ENCODE peak calls at places on chromosomes 2 and 18, in seven cellular contexts. I, L, Y, N, Q, A and J are unnamed samples.

GRCh38 chr18:3261393-3262233 is at the start of gene MYL12B:
- DNase-seq in I (peak), L (peak), Y (peak), N (peak), Q (peak), A (peak), J (peak)

GRCh38 chr18:6482198-6482977 is 67.7 kb upstream of the L3MBTL4 start:
- DNase-seq in I (no peak), L (peak), Y (no peak), N (peak), Q (peak), A (peak), J (no peak)

GRCh38 chr2:241314181-241314932 is 1.1 kb downstream of the HDLBP start:
- DNase-seq in I (no peak), L (no peak), Y (no peak), N (no peak), Q (peak), A (no peak), J (no peak)

GRCh38 chr2:121532894-121533293 is 2.2 kb downstream of the RNU4ATAC start:
- DNase-seq in I (no peak), L (no peak), Y (no peak), N (no peak), Q (no peak), A (no peak), J (no peak)

GRCh38 chr2:24877646-24878045 is 42.4 kb downstream of the ADCY3 start:
- DNase-seq in I (no peak), L (no peak), Y (no peak), N (no peak), Q (no peak), A (no peak), J (no peak)

GRCh38 chr2:239393401-239393940 is 7.3 kb downstream of the HDAC4 start:
- DNase-seq in I (no peak), L (no peak), Y (no peak), N (peak), Q (no peak), A (no peak), J (peak)

GRCh38 chr2:47687856-47688255 is 95.1 kb upstream of the MSH6 start:
- DNase-seq in I (no peak), L (no peak), Y (no peak), N (no peak), Q (no peak), A (no peak), J (no peak)

GRCh38 chr2:137938204-137938603 is 26.1 kb upstream of the HNMT start:
- DNase-seq in I (no peak), L (no peak), Y (no peak), N (no peak), Q (no peak), A (no peak), J (no peak)

GRCh38 chr18:37946324-37946723 is 380.7 kb upstream of the CELF4 start:
- DNase-seq in I (no peak), L (no peak), Y (no peak), N (no peak), Q (no peak), A (no peak), J (no peak)

GRCh38 chr2:96477458-96477857 is 27.7 kb downstream of the NEURL3 start:
- DNase-seq in I (no peak), L (no peak), Y (no peak), N (no peak), Q (no peak), A (no peak), J (no peak)

GRCh38 chr2:207423886-207424285 is 105.9 kb upstream of the CREB1 start:
- DNase-seq in I (no peak), L (no peak), Y (no peak), N (no peak), Q (peak), A (no peak), J (no peak)

GRCh38 chr18:35661483-35662146 is 80.1 kb downstream of the GALNT1 start:
- DNase-seq in I (no peak), L (no peak), Y (peak), N (no peak), Q (no peak), A (no peak), J (no peak)

GRCh38 chr2:99066602-99067001 is 74.9 kb upstream of the C2orf15 start:
- DNase-seq in I (no peak), L (no peak), Y (peak), N (no peak), Q (peak), A (no peak), J (no peak)

GRCh38 chr2:235059161-235059560 is 107.3 kb downstream of the SH3BP4 start:
- DNase-seq in I (no peak), L (no peak), Y (no peak), N (no peak), Q (no peak), A (no peak), J (no peak)

GRCh38 chr18:77022116-77022515 is 110.5 kb downstream of the MBP start:
- DNase-seq in I (no peak), L (no peak), Y (no peak), N (no peak), Q (no peak), A (no peak), J (no peak)

GRCh38 chr18:8496186-8496585 is 113.1 kb upstream of the RAB12 start:
- DNase-seq in I (no peak), L (no peak), Y (no peak), N (no peak), Q (no peak), A (no peak), J (no peak)

GRCh38 chr2:41737888-41738287 is 309.9 kb upstream of the PKDCC start:
- DNase-seq in I (no peak), L (no peak), Y (no peak), N (no peak), Q (no peak), A (no peak), J (no peak)

GRCh38 chr2:106944220-106944619 is 58.3 kb upstream of the ST6GAL2 start:
- DNase-seq in I (no peak), L (no peak), Y (no peak), N (no peak), Q (peak), A (no peak), J (no peak)

GRCh38 chr2:40101076-40101688 is 322.1 kb upstream of the THUMPD2 start:
- DNase-seq in I (no peak), L (no peak), Y (no peak), N (no peak), Q (peak), A (no peak), J (no peak)

GRCh38 chr2:72883356-72883962 is 3.7 kb upstream of the SPR start:
- DNase-seq in I (peak), L (no peak), Y (no peak), N (no peak), Q (no peak), A (no peak), J (no peak)

GRCh38 chr2:234983011-234983726 is 31.4 kb downstream of the SH3BP4 start:
- DNase-seq in I (no peak), L (no peak), Y (peak), N (no peak), Q (peak), A (no peak), J (no peak)

GRCh38 chr2:238475571-238475970 is 48.8 kb downstream of the ASB1 start:
- DNase-seq in I (no peak), L (no peak), Y (no peak), N (no peak), Q (no peak), A (no peak), J (no peak)

GRCh38 chr2:69291004-69291650 is 95.9 kb downstream of the GFPT1 start:
- DNase-seq in I (no peak), L (no peak), Y (no peak), N (no peak), Q (no peak), A (no peak), J (no peak)

GRCh38 chr2:20302019-20302418 is 48.6 kb downstream of the PUM2 start:
- DNase-seq in I (no peak), L (no peak), Y (no peak), N (no peak), Q (no peak), A (no peak), J (no peak)

GRCh38 chr2:8176837-8177236 is 505.0 kb upstream of the ID2 start:
- DNase-seq in I (no peak), L (no peak), Y (no peak), N (no peak), Q (no peak), A (no peak), J (no peak)

GRCh38 chr18:21599585-21600525 is 649 bp downstream of the ESCO1 start:
- DNase-seq in I (no peak), L (no peak), Y (peak), N (no peak), Q (peak), A (no peak), J (no peak)

GRCh38 chr2:54687595-54688152 is 35.8 kb upstream of the EML6 start:
- DNase-seq in I (no peak), L (no peak), Y (no peak), N (no peak), Q (no peak), A (no peak), J (no peak)

GRCh38 chr2:46364797-46365457 is 67.7 kb downstream of the EPAS1 start:
- DNase-seq in I (no peak), L (no peak), Y (peak), N (no peak), Q (peak), A (no peak), J (no peak)

GRCh38 chr18:13570856-13571495 is 155.4 kb downstream of the FAM210A start:
- DNase-seq in I (no peak), L (no peak), Y (no peak), N (no peak), Q (peak), A (no peak), J (no peak)

GRCh38 chr2:46131-46470 is 204 bp downstream of the FAM110C start:
- DNase-seq in I (no peak), L (no peak), Y (no peak), N (no peak), Q (no peak), A (no peak), J (no peak)

GRCh38 chr18:4433762-4434161 is 21.3 kb downstream of the DLGAP1 start:
- DNase-seq in I (no peak), L (no peak), Y (no peak), N (no peak), Q (peak), A (no peak), J (no peak)

GRCh38 chr2:102803897-102804217 is 42.0 kb downstream of the TMEM182 start:
- DNase-seq in I (no peak), L (no peak), Y (no peak), N (no peak), Q (no peak), A (no peak), J (no peak)

GRCh38 chr2:10253596-10254372 is 48.9 kb upstream of the HPCAL1 start:
- DNase-seq in I (no peak), L (no peak), Y (no peak), N (no peak), Q (no peak), A (no peak), J (peak)

GRCh38 chr2:139478191-139478914 is 698.2 kb upstream of the NXPH2 start:
- DNase-seq in I (no peak), L (no peak), Y (peak), N (no peak), Q (no peak), A (no peak), J (no peak)

GRCh38 chr2:224838335-224838734 is 122.2 kb upstream of the CCDC195 start:
- DNase-seq in I (no peak), L (no peak), Y (peak), N (no peak), Q (no peak), A (no peak), J (no peak)

GRCh38 chr18:63138469-63139340 is 180.9 kb downstream of the BCL2 start:
- DNase-seq in I (peak), L (no peak), Y (no peak), N (no peak), Q (no peak), A (no peak), J (no peak)